ENCODE peak calls at places on chromosomes 1 and 21, in four cellular contexts. H is ovary, B is testis, I is HCT116. W is an unnamed sample.

GRCh38 chr1:67785847-67786753 is 47.2 kb downstream of the GNG12 start:
- DNase-seq in B (no peak), I (no peak), H (no peak), W (peak; percentile 83)

GRCh38 chr1:80776286-80776685 is 1024.4 kb upstream of the ADGRL2 start:
- DNase-seq in B (no peak), H (no peak), I (no peak), W (no peak)

GRCh38 chr1:115211071-115211745 is 121.9 kb upstream of the TSPAN2 start:
- DNase-seq in B (no peak), I (no peak), H (no peak), W (peak; percentile 60)

GRCh38 chr21:19218163-19218562 is 814.6 kb upstream of the TMPRSS15 start:
- DNase-seq in H (no peak), B (no peak), I (no peak), W (no peak)

GRCh38 chr1:178716111-178716510 is 8.9 kb upstream of the RALGPS2 start:
- DNase-seq in B (no peak), I (no peak), H (no peak), W (no peak)

GRCh38 chr1:47881505-47882442 is 115.4 kb downstream of the TRABD2B start:
- DNase-seq in B (no peak), H (no peak), I (no peak), W (no peak)

GRCh38 chr21:17540530-17540929 is 27.7 kb downstream of the CXADR start:
- DNase-seq in H (no peak), I (no peak), B (no peak), W (no peak)

GRCh38 chr1:157773723-157774350 is 3.1 kb downstream of the FCRL2 start:
- DNase-seq in I (no peak), H (no peak), B (no peak), W (no peak)

GRCh38 chr1:44786138-44786840 is 1.7 kb downstream of the BEST4 start:
- DNase-seq in B (peak; percentile 80), I (peak; percentile 45), H (peak; percentile 79), W (no peak)

GRCh38 chr1:39107891-39108290 is 81.7 kb downstream of the NDUFS5 start:
- DNase-seq in B (no peak), H (no peak), I (no peak), W (no peak)

GRCh38 chr1:228228601-228229074 is 20.8 kb downstream of the OBSCN start:
- DNase-seq in H (no peak), I (no peak), B (no peak), W (no peak)

GRCh38 chr1:5532811-5533210 is 459.4 kb downstream of the NPHP4 start:
- DNase-seq in I (no peak), H (no peak), B (no peak), W (peak; percentile 62)

GRCh38 chr1:3727042-3727824 is 25.0 kb upstream of the CCDC27 start:
- DNase-seq in H (no peak), I (no peak), B (peak; percentile 60), W (no peak)

GRCh38 chr1:111218947-111219346 is 8.6 kb upstream of the CHI3L2 start:
- DNase-seq in I (no peak), B (no peak), H (no peak), W (no peak)

GRCh38 chr1:224524679-224525078 is 90.1 kb upstream of the WDR26 start:
- DNase-seq in H (no peak), B (no peak), I (no peak), W (no peak)

GRCh38 chr1:156882543-156882942 is 11.0 kb upstream of the PEAR1 start:
- DNase-seq in H (no peak), B (no peak), I (no peak), W (no peak)

GRCh38 chr1:85573348-85573747 is 7.2 kb upstream of the CCN1 start:
- DNase-seq in H (no peak), B (no peak), I (no peak), W (no peak)

GRCh38 chr1:223466156-223466555 is 72.9 kb downstream of the CCDC185 start:
- DNase-seq in B (no peak), I (no peak), H (no peak), W (no peak)

GRCh38 chr1:71521655-71522264 is 440.9 kb upstream of the ZRANB2 start:
- DNase-seq in I (no peak), H (peak; percentile 19), B (peak; percentile 81), W (no peak)

GRCh38 chr1:226226601-226227000 is 3.1 kb downstream of the MIXL1 start:
- DNase-seq in I (no peak), H (no peak), B (no peak), W (no peak)

GRCh38 chr1:109530457-109531204 is 9.0 kb upstream of the GPR61 start:
- DNase-seq in B (no peak), H (no peak), I (no peak), W (no peak)

GRCh38 chr1:226786550-226786949 is 47.5 kb upstream of the ITPKB start:
- DNase-seq in B (no peak), H (no peak), I (no peak), W (no peak)

GRCh38 chr21:46153259-46154154 is 1.9 kb downstream of the FTCD start:
- DNase-seq in H (peak; percentile 74), B (peak; percentile 73), I (no peak), W (no peak)

GRCh38 chr1:115227683-115228082 is 110.4 kb downstream of the NGF start:
- DNase-seq in I (no peak), H (no peak), B (no peak), W (no peak)

GRCh38 chr1:8004803-8005573 is 21.1 kb downstream of the ERRFI1 start:
- DNase-seq in B (peak; percentile 92), H (peak; percentile 93), I (no peak), W (peak; percentile 98)

GRCh38 chr21:38350681-38351080 is 93.9 kb downstream of the KCNJ15 start:
- DNase-seq in B (no peak), I (no peak), H (no peak), W (no peak)

GRCh38 chr21:38354231-38354630 is 97.4 kb downstream of the KCNJ15 start:
- DNase-seq in B (no peak), H (no peak), I (no peak), W (no peak)

GRCh38 chr21:38352536-38353219 is 95.9 kb downstream of the KCNJ15 start:
- DNase-seq in H (no peak), I (peak; percentile 1), B (peak; percentile 78), W (no peak)

GRCh38 chr21:38351176-38351959 is 94.6 kb downstream of the KCNJ15 start:
- DNase-seq in H (no peak), B (no peak), I (no peak), W (no peak)

DNA sequence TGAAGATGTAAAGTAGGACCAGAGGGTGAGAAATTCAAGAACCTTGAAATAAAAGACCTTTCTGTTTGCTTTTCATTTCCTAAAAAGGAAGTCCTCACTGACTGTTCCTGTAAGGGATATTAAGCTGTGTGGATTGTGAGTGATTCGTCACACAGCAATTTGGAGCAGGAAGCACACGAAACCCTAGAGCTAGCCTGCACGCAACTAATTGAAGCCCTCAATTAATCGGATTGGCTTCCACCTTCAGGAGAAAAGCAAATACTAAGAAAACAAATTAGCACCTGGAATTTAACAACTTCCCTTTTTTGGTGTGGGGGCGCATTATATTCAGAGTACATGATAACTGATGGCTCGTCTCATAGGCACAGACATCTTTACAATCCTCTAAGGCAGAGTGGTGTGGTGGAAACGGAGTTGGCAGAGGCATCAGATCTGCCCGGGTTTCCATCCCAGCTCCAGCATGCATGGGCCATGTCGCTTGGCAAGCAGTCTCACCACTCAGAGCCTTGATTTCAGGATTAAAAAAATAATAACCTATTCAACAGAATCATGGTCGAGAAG is 95.2 kb downstream of the KCNJ15 start:
- DNase-seq in H (no peak), I (no peak), B (no peak), W (no peak)
- TF ChIP-seq CTCF in H (no peak), I (no peak), B (no peak), W (no peak)

GRCh38 chr21:43767498-43767979 is 8.6 kb downstream of the CSTB start:
- DNase-seq in B (no peak), I (no peak), H (no peak), W (no peak)

GRCh38 chr21:43769325-43769958 is 6.7 kb downstream of the CSTB start:
- DNase-seq in H (no peak), I (no peak), B (no peak), W (no peak)

GRCh38 chr21:43768868-43769167 is 7.3 kb downstream of the CSTB start:
- DNase-seq in B (no peak), H (no peak), I (no peak), W (no peak)

GRCh38 chr21:43766734-43767497 is 9.2 kb downstream of the CSTB start:
- DNase-seq in I (no peak), H (peak; percentile 64), B (no peak), W (no peak)

DNA sequence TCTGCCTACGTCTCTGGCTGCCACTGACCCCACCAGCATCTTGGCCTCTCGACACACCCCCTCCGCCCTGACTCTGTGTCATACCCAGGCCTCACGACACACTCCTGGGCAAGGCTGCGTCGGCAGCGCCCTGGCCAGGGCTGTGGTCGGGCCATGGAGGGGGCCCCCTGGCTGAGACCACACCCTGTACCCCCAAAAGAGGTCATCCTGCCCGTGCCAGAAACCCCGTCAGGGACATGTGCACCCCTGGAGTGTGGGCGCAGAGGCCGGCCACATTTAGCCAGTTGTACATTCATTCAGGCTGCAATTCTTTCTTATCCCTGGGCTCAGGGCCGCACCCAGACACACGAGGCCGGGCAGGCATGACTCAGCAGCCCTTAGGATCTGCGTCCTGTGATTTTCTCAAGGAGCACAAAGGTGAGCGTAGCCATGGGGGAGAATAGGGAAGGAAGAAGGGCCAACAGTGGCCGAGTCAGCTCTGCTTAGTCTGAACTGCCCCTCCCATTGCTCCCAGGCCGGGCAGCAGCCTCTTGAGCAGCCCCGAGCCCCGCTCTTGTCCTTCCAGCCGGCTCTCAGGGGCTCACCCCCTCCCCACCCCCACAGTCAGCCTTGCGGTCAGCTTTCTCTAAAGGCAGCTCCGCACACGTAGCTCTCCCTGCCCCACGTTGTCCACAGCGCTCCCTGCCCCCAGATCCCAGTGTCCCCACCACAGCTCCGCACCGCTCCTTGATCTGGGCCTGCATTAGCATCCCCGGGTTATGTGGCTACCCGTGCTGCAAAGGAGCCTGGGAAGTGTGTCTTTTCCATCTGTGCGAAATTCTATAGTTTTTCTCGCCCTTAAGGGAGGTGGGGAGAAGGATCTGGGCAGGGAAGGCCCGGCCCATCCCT is 7.9 kb downstream of the CSTB start:
- DNase-seq in I (peak; percentile 39), H (peak; percentile 54), B (peak; percentile 46), W (no peak)
- H3K27ac ChIP-seq in I (peak overlapping the region; percentile 88), H (no peak overlapping the region), B (peak overlapping the region; percentile 30), W (no peak overlapping the region)

GRCh38 chr1:118186026-118186425 is 998 bp upstream of the SPAG17 start:
- DNase-seq in I (no peak), B (no peak), H (no peak), W (no peak)

GRCh38 chr1:118184737-118185082 is 318 bp downstream of the SPAG17 start:
- DNase-seq in I (no peak), H (no peak), B (peak; percentile 16), W (no peak)

GRCh38 chr1:118185083-118185899 is at the start of gene SPAG17:
- DNase-seq in B (peak; percentile 89), I (no peak), H (peak; percentile 49), W (no peak)
- TF ChIP-seq CTCF in B (no peak), I (no peak), H (no peak), W (no peak)

DNA sequence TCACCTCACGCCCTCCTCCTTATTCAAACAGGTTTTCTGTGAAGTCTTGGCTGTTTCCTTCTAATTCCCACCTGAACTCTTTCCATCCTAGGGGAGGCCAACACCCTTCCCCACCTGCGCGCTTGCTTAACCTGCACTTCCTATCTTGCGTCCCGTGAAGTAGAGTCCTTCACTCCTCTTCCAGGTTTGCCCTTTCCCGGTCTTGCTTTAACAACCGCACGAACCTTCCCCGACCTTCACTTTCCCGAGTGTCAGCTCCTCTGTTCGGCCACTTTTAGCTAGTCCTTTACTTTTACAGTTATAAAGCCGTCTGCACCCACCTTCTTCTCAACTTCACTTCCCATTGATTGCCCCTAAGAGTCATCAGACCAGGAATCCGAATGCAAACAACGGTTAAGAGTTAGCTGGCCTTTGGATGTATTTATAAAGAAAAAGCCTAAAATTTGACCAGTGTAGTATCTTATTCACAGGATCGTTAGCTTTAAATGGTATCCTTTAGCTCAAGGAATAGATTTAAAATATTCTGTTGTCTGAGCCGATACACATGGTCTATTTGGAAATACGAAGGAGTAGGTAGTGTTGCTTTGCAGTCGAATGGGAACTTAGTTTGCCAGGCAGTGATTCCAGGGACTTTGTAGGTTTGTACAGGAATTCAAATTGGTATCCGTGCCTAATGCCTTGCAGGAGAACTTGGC is 1.4 kb downstream of the PPP2R5A start:
- DNase-seq in I (no peak), H (no peak), B (no peak), W (no peak)
- H3K27ac ChIP-seq in I (peak overlapping the region; percentile 95), H (peak overlapping the region; percentile 93), B (peak overlapping the region; percentile 98), W (peak overlapping the region; percentile 99)